ENCODE peak calls at places on chromosomes 6 and 20, in five cellular contexts. One of them, this sample, is unnamed.

GRCh38 chr6:26000366-26000886 is 37.8 kb downstream of the TRIM38 start:
- DNase-seq in left ventricle myocardium superior: no peak
- DNase-seq in stimulated activated CD8-positive, alpha-beta memory T cell treated with anti-CD3 and anti-CD28 coated beads, Interleukin-15, amount 100 ng/mL, for 4 hours: no peak
- DNase-seq in caudate nucleus: no peak
- DNase-seq in activated naive CD8-positive, alpha-beta T cell treated with anti-CD3 and anti-CD28 coated beads, Interleukin-2, amount 50 U/mL, for 24 hours: no peak
- DNase-seq in this sample: no peak

GRCh38 chr6:111872521-111873177 is 603 bp downstream of the FYN start:
- DNase-seq in left ventricle myocardium superior: peak
- DNase-seq in stimulated activated CD8-positive, alpha-beta memory T cell treated with anti-CD3 and anti-CD28 coated beads, Interleukin-15, amount 100 ng/mL, for 4 hours: peak
- DNase-seq in caudate nucleus: peak
- DNase-seq in activated naive CD8-positive, alpha-beta T cell treated with anti-CD3 and anti-CD28 coated beads, Interleukin-2, amount 50 U/mL, for 24 hours: peak
- DNase-seq in this sample: peak

GRCh38 chr6:82363368-82364086 is at the start of gene TPBG:
- DNase-seq in left ventricle myocardium superior: peak
- DNase-seq in stimulated activated CD8-positive, alpha-beta memory T cell treated with anti-CD3 and anti-CD28 coated beads, Interleukin-15, amount 100 ng/mL, for 4 hours: no peak
- DNase-seq in caudate nucleus: peak
- DNase-seq in activated naive CD8-positive, alpha-beta T cell treated with anti-CD3 and anti-CD28 coated beads, Interleukin-2, amount 50 U/mL, for 24 hours: peak
- DNase-seq in this sample: no peak

GRCh38 chr6:89079611-89080213 is 839 bp upstream of the PNRC1 start:
- DNase-seq in left ventricle myocardium superior: peak
- DNase-seq in stimulated activated CD8-positive, alpha-beta memory T cell treated with anti-CD3 and anti-CD28 coated beads, Interleukin-15, amount 100 ng/mL, for 4 hours: peak
- DNase-seq in caudate nucleus: no peak
- DNase-seq in activated naive CD8-positive, alpha-beta T cell treated with anti-CD3 and anti-CD28 coated beads, Interleukin-2, amount 50 U/mL, for 24 hours: peak
- DNase-seq in this sample: peak

GRCh38 chr6:3843379-3844096 is 5.6 kb upstream of the FAM50B start:
- DNase-seq in left ventricle myocardium superior: no peak
- DNase-seq in stimulated activated CD8-positive, alpha-beta memory T cell treated with anti-CD3 and anti-CD28 coated beads, Interleukin-15, amount 100 ng/mL, for 4 hours: no peak
- DNase-seq in caudate nucleus: no peak
- DNase-seq in activated naive CD8-positive, alpha-beta T cell treated with anti-CD3 and anti-CD28 coated beads, Interleukin-2, amount 50 U/mL, for 24 hours: no peak
- DNase-seq in this sample: no peak

GRCh38 chr20:19056909-19057308 is 155.5 kb upstream of the SLC24A3 start:
- DNase-seq in left ventricle myocardium superior: no peak
- DNase-seq in stimulated activated CD8-positive, alpha-beta memory T cell treated with anti-CD3 and anti-CD28 coated beads, Interleukin-15, amount 100 ng/mL, for 4 hours: no peak
- DNase-seq in caudate nucleus: no peak
- DNase-seq in activated naive CD8-positive, alpha-beta T cell treated with anti-CD3 and anti-CD28 coated beads, Interleukin-2, amount 50 U/mL, for 24 hours: peak
- DNase-seq in this sample: no peak

GRCh38 chr6:166313255-166314070 is 5.3 kb upstream of the PRR18 start:
- DNase-seq in left ventricle myocardium superior: peak
- DNase-seq in stimulated activated CD8-positive, alpha-beta memory T cell treated with anti-CD3 and anti-CD28 coated beads, Interleukin-15, amount 100 ng/mL, for 4 hours: peak
- DNase-seq in caudate nucleus: peak
- DNase-seq in activated naive CD8-positive, alpha-beta T cell treated with anti-CD3 and anti-CD28 coated beads, Interleukin-2, amount 50 U/mL, for 24 hours: peak
- DNase-seq in this sample: peak

GRCh38 chr6:44162876-44163625 is 4.4 kb downstream of the CAPN11 start:
- DNase-seq in left ventricle myocardium superior: no peak
- DNase-seq in stimulated activated CD8-positive, alpha-beta memory T cell treated with anti-CD3 and anti-CD28 coated beads, Interleukin-15, amount 100 ng/mL, for 4 hours: no peak
- DNase-seq in caudate nucleus: no peak
- DNase-seq in activated naive CD8-positive, alpha-beta T cell treated with anti-CD3 and anti-CD28 coated beads, Interleukin-2, amount 50 U/mL, for 24 hours: no peak
- DNase-seq in this sample: no peak

GRCh38 chr6:93787841-93788240 is 368.5 kb upstream of the EPHA7 start:
- DNase-seq in left ventricle myocardium superior: no peak
- DNase-seq in stimulated activated CD8-positive, alpha-beta memory T cell treated with anti-CD3 and anti-CD28 coated beads, Interleukin-15, amount 100 ng/mL, for 4 hours: no peak
- DNase-seq in caudate nucleus: no peak
- DNase-seq in activated naive CD8-positive, alpha-beta T cell treated with anti-CD3 and anti-CD28 coated beads, Interleukin-2, amount 50 U/mL, for 24 hours: no peak
- DNase-seq in this sample: no peak

GRCh38 chr6:142695016-142695415 is 250.0 kb downstream of the HIVEP2 start:
- DNase-seq in left ventricle myocardium superior: peak
- DNase-seq in stimulated activated CD8-positive, alpha-beta memory T cell treated with anti-CD3 and anti-CD28 coated beads, Interleukin-15, amount 100 ng/mL, for 4 hours: no peak
- DNase-seq in caudate nucleus: no peak
- DNase-seq in activated naive CD8-positive, alpha-beta T cell treated with anti-CD3 and anti-CD28 coated beads, Interleukin-2, amount 50 U/mL, for 24 hours: no peak
- DNase-seq in this sample: no peak

GRCh38 chr6:46338098-46338497 is 153.2 kb downstream of the RCAN2 start:
- DNase-seq in left ventricle myocardium superior: no peak
- DNase-seq in stimulated activated CD8-positive, alpha-beta memory T cell treated with anti-CD3 and anti-CD28 coated beads, Interleukin-15, amount 100 ng/mL, for 4 hours: no peak
- DNase-seq in caudate nucleus: no peak
- DNase-seq in activated naive CD8-positive, alpha-beta T cell treated with anti-CD3 and anti-CD28 coated beads, Interleukin-2, amount 50 U/mL, for 24 hours: no peak
- DNase-seq in this sample: no peak

GRCh38 chr20:17662333-17663039 is 19.6 kb downstream of the RRBP1 start:
- DNase-seq in left ventricle myocardium superior: no peak
- DNase-seq in stimulated activated CD8-positive, alpha-beta memory T cell treated with anti-CD3 and anti-CD28 coated beads, Interleukin-15, amount 100 ng/mL, for 4 hours: no peak
- DNase-seq in caudate nucleus: no peak
- DNase-seq in activated naive CD8-positive, alpha-beta T cell treated with anti-CD3 and anti-CD28 coated beads, Interleukin-2, amount 50 U/mL, for 24 hours: peak
- DNase-seq in this sample: no peak

GRCh38 chr6:34601706-34602105 is 45.6 kb upstream of the SPDEF start:
- DNase-seq in left ventricle myocardium superior: peak
- DNase-seq in stimulated activated CD8-positive, alpha-beta memory T cell treated with anti-CD3 and anti-CD28 coated beads, Interleukin-15, amount 100 ng/mL, for 4 hours: no peak
- DNase-seq in caudate nucleus: no peak
- DNase-seq in activated naive CD8-positive, alpha-beta T cell treated with anti-CD3 and anti-CD28 coated beads, Interleukin-2, amount 50 U/mL, for 24 hours: no peak
- DNase-seq in this sample: no peak

GRCh38 chr6:107709341-107709740 is 114.8 kb downstream of the SCML4 start:
- DNase-seq in left ventricle myocardium superior: no peak
- DNase-seq in stimulated activated CD8-positive, alpha-beta memory T cell treated with anti-CD3 and anti-CD28 coated beads, Interleukin-15, amount 100 ng/mL, for 4 hours: no peak
- DNase-seq in caudate nucleus: no peak
- DNase-seq in activated naive CD8-positive, alpha-beta T cell treated with anti-CD3 and anti-CD28 coated beads, Interleukin-2, amount 50 U/mL, for 24 hours: no peak
- DNase-seq in this sample: no peak

GRCh38 chr20:63625771-63626423 is 1.0 kb downstream of the GMEB2 start:
- DNase-seq in left ventricle myocardium superior: peak
- DNase-seq in stimulated activated CD8-positive, alpha-beta memory T cell treated with anti-CD3 and anti-CD28 coated beads, Interleukin-15, amount 100 ng/mL, for 4 hours: no peak
- DNase-seq in caudate nucleus: no peak
- DNase-seq in activated naive CD8-positive, alpha-beta T cell treated with anti-CD3 and anti-CD28 coated beads, Interleukin-2, amount 50 U/mL, for 24 hours: peak
- DNase-seq in this sample: peak

GRCh38 chr6:130780137-130780536 is 47.1 kb upstream of the SMLR1 start:
- DNase-seq in left ventricle myocardium superior: no peak
- DNase-seq in stimulated activated CD8-positive, alpha-beta memory T cell treated with anti-CD3 and anti-CD28 coated beads, Interleukin-15, amount 100 ng/mL, for 4 hours: no peak
- DNase-seq in caudate nucleus: no peak
- DNase-seq in activated naive CD8-positive, alpha-beta T cell treated with anti-CD3 and anti-CD28 coated beads, Interleukin-2, amount 50 U/mL, for 24 hours: no peak
- DNase-seq in this sample: no peak

GRCh38 chr20:33859157-33859695 is 48.1 kb downstream of the CHMP4B start:
- DNase-seq in left ventricle myocardium superior: no peak
- DNase-seq in stimulated activated CD8-positive, alpha-beta memory T cell treated with anti-CD3 and anti-CD28 coated beads, Interleukin-15, amount 100 ng/mL, for 4 hours: no peak
- DNase-seq in caudate nucleus: no peak
- DNase-seq in activated naive CD8-positive, alpha-beta T cell treated with anti-CD3 and anti-CD28 coated beads, Interleukin-2, amount 50 U/mL, for 24 hours: peak
- DNase-seq in this sample: no peak

GRCh38 chr6:133730881-133731280 is 158.0 kb upstream of the TCF21 start:
- DNase-seq in left ventricle myocardium superior: no peak
- DNase-seq in stimulated activated CD8-positive, alpha-beta memory T cell treated with anti-CD3 and anti-CD28 coated beads, Interleukin-15, amount 100 ng/mL, for 4 hours: no peak
- DNase-seq in caudate nucleus: no peak
- DNase-seq in activated naive CD8-positive, alpha-beta T cell treated with anti-CD3 and anti-CD28 coated beads, Interleukin-2, amount 50 U/mL, for 24 hours: no peak
- DNase-seq in this sample: no peak

GRCh38 chr6:44222987-44223470 is 366 bp upstream of the SLC29A1 start:
- DNase-seq in left ventricle myocardium superior: peak
- DNase-seq in stimulated activated CD8-positive, alpha-beta memory T cell treated with anti-CD3 and anti-CD28 coated beads, Interleukin-15, amount 100 ng/mL, for 4 hours: no peak
- DNase-seq in caudate nucleus: no peak
- DNase-seq in activated naive CD8-positive, alpha-beta T cell treated with anti-CD3 and anti-CD28 coated beads, Interleukin-2, amount 50 U/mL, for 24 hours: no peak
- DNase-seq in this sample: no peak

GRCh38 chr20:21725892-21726291 is 20.4 kb downstream of the PAX1 start:
- DNase-seq in left ventricle myocardium superior: no peak
- DNase-seq in stimulated activated CD8-positive, alpha-beta memory T cell treated with anti-CD3 and anti-CD28 coated beads, Interleukin-15, amount 100 ng/mL, for 4 hours: no peak
- DNase-seq in caudate nucleus: no peak
- DNase-seq in activated naive CD8-positive, alpha-beta T cell treated with anti-CD3 and anti-CD28 coated beads, Interleukin-2, amount 50 U/mL, for 24 hours: no peak
- DNase-seq in this sample: no peak

GRCh38 chr6:156347251-156348049 is 429.7 kb upstream of the ARID1B start:
- DNase-seq in left ventricle myocardium superior: no peak
- DNase-seq in stimulated activated CD8-positive, alpha-beta memory T cell treated with anti-CD3 and anti-CD28 coated beads, Interleukin-15, amount 100 ng/mL, for 4 hours: no peak
- DNase-seq in caudate nucleus: no peak
- DNase-seq in activated naive CD8-positive, alpha-beta T cell treated with anti-CD3 and anti-CD28 coated beads, Interleukin-2, amount 50 U/mL, for 24 hours: no peak
- DNase-seq in this sample: no peak

GRCh38 chr6:140957334-140957733 is 1175.4 kb upstream of the GJE1 start:
- DNase-seq in left ventricle myocardium superior: no peak
- DNase-seq in stimulated activated CD8-positive, alpha-beta memory T cell treated with anti-CD3 and anti-CD28 coated beads, Interleukin-15, amount 100 ng/mL, for 4 hours: no peak
- DNase-seq in caudate nucleus: no peak
- DNase-seq in activated naive CD8-positive, alpha-beta T cell treated with anti-CD3 and anti-CD28 coated beads, Interleukin-2, amount 50 U/mL, for 24 hours: no peak
- DNase-seq in this sample: no peak

GRCh38 chr6:45663181-45664180 is 285.7 kb upstream of the SUPT3H start:
- DNase-seq in left ventricle myocardium superior: peak
- DNase-seq in stimulated activated CD8-positive, alpha-beta memory T cell treated with anti-CD3 and anti-CD28 coated beads, Interleukin-15, amount 100 ng/mL, for 4 hours: no peak
- DNase-seq in caudate nucleus: no peak
- DNase-seq in activated naive CD8-positive, alpha-beta T cell treated with anti-CD3 and anti-CD28 coated beads, Interleukin-2, amount 50 U/mL, for 24 hours: peak
- DNase-seq in this sample: no peak